ENCODE peak calls at places on chromosomes 4 and X, in four cellular contexts. N is SK-N-SH, B is hepatocyte, T is PC-3. O is an unnamed sample.

GRCh38 chr4:24894846-24895245 is 18.0 kb downstream of the CCDC149 start:
- DNase-seq in N (no peak), B (no peak), T (no peak), O (no peak)

GRCh38 chr4:24780936-24781538 is 14.3 kb upstream of the SOD3 start:
- DNase-seq in N (no peak), B (no peak), T (no peak), O (no peak)

GRCh38 chr4:70627620-70628019 is 924 bp upstream of the ENAM start:
- DNase-seq in N (no peak), B (no peak), T (no peak), O (no peak)

GRCh38 chrX:111411591-111412371 is at the start of gene DCX:
- DNase-seq in N (peak), B (no peak), T (no peak), O (no peak)

GRCh38 chrX:14932136-14932535 is 58.9 kb downstream of the MOSPD2 start:
- DNase-seq in N (no peak), B (no peak), T (no peak), O (no peak)

GRCh38 chr4:84243685-84244084 is 255.4 kb downstream of the NKX6-1 start:
- DNase-seq in N (no peak), B (no peak), T (no peak), O (no peak)

GRCh38 chr4:87071401-87071800 is 136.6 kb downstream of the AFF1 start:
- DNase-seq in N (no peak), B (no peak), T (no peak), O (no peak)

GRCh38 chrX:20265726-20266681 is 705 bp downstream of the RPS6KA3 start:
- DNase-seq in N (peak), B (peak), T (peak), O (peak)

GRCh38 chrX:14027511-14028019 is 2.1 kb downstream of the GEMIN8 start:
- DNase-seq in N (no peak), B (no peak), T (peak), O (no peak)

GRCh38 chr4:45438047-45438446 is 685.8 kb downstream of the GABRG1 start:
- DNase-seq in N (no peak), B (no peak), T (no peak), O (no peak)

GRCh38 chr4:151418385-151418784 is 9.4 kb downstream of the FHIP1A start:
- DNase-seq in N (no peak), B (peak), T (peak), O (no peak)

GRCh38 chr4:132240094-132240493 is 909.0 kb upstream of the PCDH10 start:
- DNase-seq in N (no peak), B (no peak), T (no peak), O (no peak)

GRCh38 chrX:53251307-53251706 is 26.3 kb upstream of the KDM5C start:
- DNase-seq in N (no peak), B (no peak), T (no peak), O (no peak)

DNA sequence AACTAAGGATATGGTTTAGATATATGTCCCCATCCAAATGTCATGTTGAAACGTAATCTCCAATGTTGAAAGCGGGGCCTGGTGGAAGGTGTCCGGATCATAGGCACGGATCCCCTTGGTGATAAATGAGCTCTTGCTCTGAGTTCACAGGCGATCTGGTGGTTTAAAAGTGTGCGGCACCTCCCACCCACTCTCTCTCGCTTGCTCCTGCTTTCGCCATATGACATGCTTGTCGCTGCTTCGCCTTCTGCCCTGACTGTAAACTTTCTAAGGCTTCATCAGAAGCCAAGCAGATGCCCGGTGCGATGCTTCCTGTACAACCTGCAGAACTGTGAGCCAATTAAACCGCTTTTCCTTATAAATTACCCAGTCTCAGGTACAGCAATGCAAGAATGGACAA is 128.5 kb downstream of the NFKB1 start:
- DNase-seq in N (no peak), B (no peak), T (no peak), O (no peak)
- TF ChIP-seq EZH2phosphoT487 in N (no peak), B (no peak), T (no peak), O (no peak)

DNA sequence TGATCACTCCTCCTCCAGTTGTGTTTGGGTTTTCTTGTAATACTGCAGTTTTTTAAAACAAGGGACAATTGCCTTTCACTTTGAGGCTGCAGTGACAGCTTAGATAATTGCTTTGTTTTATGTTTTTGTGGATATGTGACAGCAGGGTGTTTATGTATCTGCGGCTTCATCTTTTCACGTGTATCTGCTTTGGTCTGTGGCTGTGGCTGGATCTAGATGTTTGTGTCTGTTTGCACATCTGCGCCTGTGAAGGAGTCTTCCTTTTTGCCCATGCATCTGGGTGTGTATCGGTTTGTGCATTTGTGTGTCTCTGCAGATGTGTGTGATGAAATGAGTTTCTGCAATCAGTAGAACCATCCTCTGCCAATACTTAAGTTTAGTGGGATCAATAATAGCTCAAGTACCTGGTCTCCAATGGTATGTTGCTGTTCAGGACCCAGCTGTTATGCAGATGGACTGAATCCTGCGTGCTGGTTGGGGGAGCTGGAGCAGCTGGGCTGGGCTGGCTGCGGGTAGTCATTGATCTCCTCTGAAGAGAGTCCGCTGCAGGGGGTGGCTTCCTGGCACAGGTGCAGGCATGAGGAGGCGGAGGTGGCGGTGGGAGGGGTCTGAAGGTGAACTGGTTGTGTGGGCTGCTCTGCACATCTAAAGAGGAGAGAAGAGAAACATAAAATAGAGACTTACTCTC is 390.3 kb downstream of the SH2D1A start:
- DNase-seq in N (no peak), B (no peak), T (no peak), O (no peak)
- TF ChIP-seq EZH2phosphoT487 in N (no peak), B (no peak), T (no peak), O (no peak)

GRCh38 chr4:128776794-128777216 is 32.7 kb upstream of the JADE1 start:
- DNase-seq in N (no peak), B (peak), T (peak), O (no peak)
- TF ChIP-seq EZH2phosphoT487 in N (no peak), B (no peak), T (no peak), O (no peak)

GRCh38 chr4:96305030-96305429 is 465.1 kb downstream of the PDHA2 start:
- DNase-seq in N (peak), B (peak), T (no peak), O (no peak)
- TF ChIP-seq EZH2phosphoT487 in N (no peak), B (no peak), T (no peak), O (no peak)

GRCh38 chr4:1356181-1356998 is 9.4 kb downstream of the UVSSA start:
- DNase-seq in N (peak), B (peak), T (peak), O (peak)
- TF ChIP-seq EZH2phosphoT487 in N (no peak), B (no peak), T (no peak), O (no peak)

GRCh38 chr4:131091896-131092295 is 1995.9 kb downstream of the C4orf33 start:
- DNase-seq in N (peak), B (peak), T (peak), O (peak)
- TF ChIP-seq EZH2phosphoT487 in N (no peak), B (no peak), T (no peak), O (no peak)

GRCh38 chr4:94551616-94552564 is 100.1 kb downstream of the PDLIM5 start:
- DNase-seq in N (no peak), B (no peak), T (no peak), O (no peak)

GRCh38 chr4:94550851-94551250 is 99.1 kb downstream of the PDLIM5 start:
- DNase-seq in N (no peak), B (no peak), T (no peak), O (no peak)

GRCh38 chr4:94548571-94548970 is 96.8 kb downstream of the PDLIM5 start:
- DNase-seq in N (no peak), B (peak), T (peak), O (no peak)

GRCh38 chr4:94546949-94547348 is 95.2 kb downstream of the PDLIM5 start:
- DNase-seq in N (no peak), B (no peak), T (no peak), O (no peak)

DNA sequence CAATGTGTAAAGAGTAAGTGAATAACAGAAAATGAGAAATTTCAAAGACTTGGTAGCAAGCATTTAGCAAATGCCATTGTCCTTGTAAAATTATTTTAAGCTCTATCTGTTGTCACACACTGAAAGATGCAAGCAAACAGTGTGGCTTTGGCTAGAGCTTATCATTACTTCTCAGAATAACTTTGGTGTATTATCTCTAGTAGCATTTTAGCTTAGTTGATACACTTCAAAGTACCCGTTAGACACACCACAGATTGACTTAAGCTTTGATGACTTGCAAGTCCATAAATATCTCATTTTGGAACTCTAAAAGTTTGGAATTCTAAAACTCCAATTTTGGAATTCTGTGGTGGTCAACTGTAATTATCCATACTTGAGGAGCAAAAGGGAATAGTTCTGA is 98.6 kb downstream of the PDLIM5 start:
- DNase-seq in N (no peak), B (no peak), T (no peak), O (no peak)
- TF ChIP-seq EZH2phosphoT487 in N (no peak), B (no peak), T (no peak), O (no peak)

DNA sequence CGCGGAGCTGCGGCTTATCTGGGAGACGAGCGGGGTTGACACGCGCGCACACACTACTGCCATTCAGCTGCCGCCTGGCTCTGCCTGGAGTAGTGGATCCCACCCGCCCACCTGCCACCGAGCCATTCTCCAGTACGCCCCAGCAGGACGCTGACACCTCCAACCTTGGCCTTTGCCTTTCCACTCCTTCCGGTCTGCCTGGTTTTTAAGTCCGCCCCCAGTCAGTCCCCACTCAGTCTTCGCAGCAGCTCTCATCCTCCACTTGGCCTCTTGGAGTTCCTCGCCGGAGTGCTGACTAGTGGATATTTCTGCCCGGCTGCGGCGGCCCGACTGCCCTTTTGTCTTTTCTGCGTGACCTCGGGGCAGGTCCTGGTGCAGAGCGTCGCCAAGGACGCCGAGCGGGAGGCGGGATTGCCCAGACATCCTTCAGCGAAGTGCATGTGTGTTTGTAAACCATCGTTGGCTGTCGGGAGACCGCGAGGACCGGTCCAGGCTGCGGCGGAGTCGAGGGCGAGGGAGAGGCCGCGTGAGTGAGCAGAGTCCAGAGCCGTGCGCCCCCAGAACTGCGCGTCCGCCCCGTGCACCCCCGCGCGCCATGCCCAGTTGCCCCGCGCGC is 1.1 kb downstream of the SLIT2 start:
- DNase-seq in N (peak), B (peak), T (peak), O (no peak)
- TF ChIP-seq EZH2phosphoT487 in N (no peak), B (no peak), T (no peak), O (no peak)

GRCh38 chr4:174037049-174037448 is 246.4 kb downstream of the FBXO8 start:
- DNase-seq in N (no peak), B (no peak), T (no peak), O (no peak)
- TF ChIP-seq EZH2phosphoT487 in N (no peak), B (no peak), T (no peak), O (no peak)